ENCODE peak calls at places on chromosomes 3 and 15, in four cellular contexts. R is EL; X is heart left ventricle; B is effector memory CD4-positive, alpha-beta T cell. D is an unnamed sample.

GRCh38 chr3:42668793-42669217 is 15.3 kb downstream of the ZBTB47 start:
- DNase-seq in B (no peak), R (no peak), X (no peak), D (no peak)

GRCh38 chr3:53027254-53027844 is 18.5 kb downstream of the SFMBT1 start:
- DNase-seq in X (peak; percentile 40), B (no peak), R (peak; percentile 13), D (no peak)

GRCh38 chr3:16523778-16524177 is 10.3 kb upstream of the RFTN1 start:
- DNase-seq in X (no peak), B (no peak), R (peak; percentile 46), D (no peak)

GRCh38 chr15:83764201-83764839 is 110.4 kb downstream of the ADAMTSL3 start:
- DNase-seq in X (peak; percentile 49), R (no peak), B (no peak), D (no peak)

GRCh38 chr15:52228928-52229327 is 37.7 kb upstream of the GNB5 start:
- DNase-seq in R (peak; percentile 48), X (no peak), B (no peak), D (no peak)

GRCh38 chr3:114411292-114411691 is 117.5 kb downstream of the TIGIT start:
- DNase-seq in X (no peak), R (peak; percentile 45), B (no peak), D (no peak)

GRCh38 chr15:78291698-78292097 is 7.7 kb downstream of the SKIC8 start:
- DNase-seq in X (no peak), R (no peak), B (no peak), D (no peak)

GRCh38 chr15:45784656-45785055 is 149.8 kb downstream of the SQOR start:
- DNase-seq in B (no peak), R (no peak), X (no peak), D (no peak)

GRCh38 chr15:96349034-96349932 is 18.8 kb downstream of the NR2F2 start:
- DNase-seq in R (no peak), B (no peak), X (no peak), D (no peak)

GRCh38 chr3:57597973-57598351 is 818 bp upstream of the ARF4 start:
- DNase-seq in X (no peak), R (no peak), B (no peak), D (no peak)

GRCh38 chr3:115825046-115825445 is 201.7 kb downstream of the GAP43 start:
- DNase-seq in B (no peak), R (peak; percentile 49), X (no peak), D (no peak)

GRCh38 chr3:12868039-12869024 is 27.0 kb upstream of the RPL32 start:
- DNase-seq in R (peak; percentile 85), X (peak; percentile 90), B (peak; percentile 31), D (peak; percentile 37)

GRCh38 chr3:8885806-8886205 is 77.5 kb downstream of the RAD18 start:
- DNase-seq in B (no peak), X (no peak), R (no peak), D (no peak)

GRCh38 chr3:108004647-108005046 is 86.2 kb downstream of the CD47 start:
- DNase-seq in R (no peak), X (no peak), B (no peak), D (no peak)

GRCh38 chr3:128278130-128278529 is 124.8 kb downstream of the EEFSEC start:
- DNase-seq in X (no peak), R (peak; percentile 8), B (no peak), D (no peak)

GRCh38 chr15:31163769-31164572 is 62.4 kb upstream of the TRPM1 start:
- DNase-seq in B (no peak), X (no peak), R (no peak), D (no peak)

GRCh38 chr3:69951616-69952015 is 47.9 kb upstream of the SAMMSON start:
- DNase-seq in R (no peak), B (no peak), X (no peak), D (no peak)

GRCh38 chr3:108407858-108408257 is 102.5 kb downstream of the MYH15 start:
- DNase-seq in R (no peak), B (no peak), X (no peak), D (no peak)